ENCODE peak calls at places on chromosomes 1 and 21, in six cellular contexts. One of them, this sample, is unnamed.

GRCh38 chr1:53182111-53182593 is 14.5 kb upstream of the CPT2 start:
- DNase-seq in lower leg skin: peak; percentile 79
- DNase-seq in stimulated activated CD8-positive, alpha-beta memory T cell treated with anti-CD3 and anti-CD28 coated beads, Interleukin-4, amount 100 ng/mL, for 48 hours: peak; percentile 93
- DNase-seq in IMR-90: peak; percentile 67
- DNase-seq in HTR-8/SVneo: peak; percentile 64
- DNase-seq in ACHN: peak; percentile 78
- DNase-seq in this sample: peak; percentile 32

GRCh38 chr1:232501856-232502255 is 128.1 kb downstream of the SIPA1L2 start:
- DNase-seq in lower leg skin: no peak
- DNase-seq in stimulated activated CD8-positive, alpha-beta memory T cell treated with anti-CD3 and anti-CD28 coated beads, Interleukin-4, amount 100 ng/mL, for 48 hours: no peak
- DNase-seq in IMR-90: no peak
- DNase-seq in HTR-8/SVneo: no peak
- DNase-seq in ACHN: no peak
- DNase-seq in this sample: no peak

GRCh38 chr1:32897082-32898049 is 3.8 kb downstream of the TMEM54 start:
- DNase-seq in lower leg skin: no peak
- DNase-seq in stimulated activated CD8-positive, alpha-beta memory T cell treated with anti-CD3 and anti-CD28 coated beads, Interleukin-4, amount 100 ng/mL, for 48 hours: no peak
- DNase-seq in IMR-90: no peak
- DNase-seq in HTR-8/SVneo: no peak
- DNase-seq in ACHN: no peak
- DNase-seq in this sample: no peak

GRCh38 chr1:198153103-198153502 is 3.7 kb upstream of the NEK7 start:
- DNase-seq in lower leg skin: peak; percentile 38
- DNase-seq in stimulated activated CD8-positive, alpha-beta memory T cell treated with anti-CD3 and anti-CD28 coated beads, Interleukin-4, amount 100 ng/mL, for 48 hours: no peak
- DNase-seq in IMR-90: peak; percentile 86
- DNase-seq in HTR-8/SVneo: no peak
- DNase-seq in ACHN: no peak
- DNase-seq in this sample: no peak

GRCh38 chr1:180633092-180634045 is 1.5 kb downstream of the XPR1 start:
- DNase-seq in lower leg skin: no peak
- DNase-seq in stimulated activated CD8-positive, alpha-beta memory T cell treated with anti-CD3 and anti-CD28 coated beads, Interleukin-4, amount 100 ng/mL, for 48 hours: no peak
- DNase-seq in IMR-90: peak; percentile 57
- DNase-seq in HTR-8/SVneo: no peak
- DNase-seq in ACHN: peak; percentile 28
- DNase-seq in this sample: no peak

GRCh38 chr1:23400324-23401110 is 24.0 kb downstream of the TCEA3 start:
- DNase-seq in lower leg skin: no peak
- DNase-seq in stimulated activated CD8-positive, alpha-beta memory T cell treated with anti-CD3 and anti-CD28 coated beads, Interleukin-4, amount 100 ng/mL, for 48 hours: no peak
- DNase-seq in IMR-90: peak; percentile 45
- DNase-seq in HTR-8/SVneo: no peak
- DNase-seq in ACHN: no peak
- DNase-seq in this sample: no peak

GRCh38 chr1:2044510-2045319 is 5.5 kb upstream of the PRKCZ start:
- DNase-seq in lower leg skin: no peak
- DNase-seq in stimulated activated CD8-positive, alpha-beta memory T cell treated with anti-CD3 and anti-CD28 coated beads, Interleukin-4, amount 100 ng/mL, for 48 hours: peak; percentile 88
- DNase-seq in IMR-90: peak; percentile 4
- DNase-seq in HTR-8/SVneo: peak; percentile 74
- DNase-seq in ACHN: peak; percentile 54
- DNase-seq in this sample: peak; percentile 60

GRCh38 chr1:46767649-46768282 is 31.1 kb upstream of the CYP4B1 start:
- DNase-seq in lower leg skin: no peak
- DNase-seq in stimulated activated CD8-positive, alpha-beta memory T cell treated with anti-CD3 and anti-CD28 coated beads, Interleukin-4, amount 100 ng/mL, for 48 hours: no peak
- DNase-seq in IMR-90: no peak
- DNase-seq in HTR-8/SVneo: no peak
- DNase-seq in ACHN: no peak
- DNase-seq in this sample: no peak

GRCh38 chr1:108080448-108080847 is 115.5 kb upstream of the VAV3 start:
- DNase-seq in lower leg skin: no peak
- DNase-seq in stimulated activated CD8-positive, alpha-beta memory T cell treated with anti-CD3 and anti-CD28 coated beads, Interleukin-4, amount 100 ng/mL, for 48 hours: peak; percentile 56
- DNase-seq in IMR-90: no peak
- DNase-seq in HTR-8/SVneo: no peak
- DNase-seq in ACHN: no peak
- DNase-seq in this sample: no peak

GRCh38 chr1:37471345-37472231 is 2.8 kb upstream of the ZC3H12A start:
- DNase-seq in lower leg skin: no peak
- DNase-seq in stimulated activated CD8-positive, alpha-beta memory T cell treated with anti-CD3 and anti-CD28 coated beads, Interleukin-4, amount 100 ng/mL, for 48 hours: no peak
- DNase-seq in IMR-90: peak; percentile 90
- DNase-seq in HTR-8/SVneo: peak; percentile 94
- DNase-seq in ACHN: peak; percentile 89
- DNase-seq in this sample: peak; percentile 80

GRCh38 chr1:25082216-25082899 is 149.9 kb downstream of the SYF2 start:
- DNase-seq in lower leg skin: no peak
- DNase-seq in stimulated activated CD8-positive, alpha-beta memory T cell treated with anti-CD3 and anti-CD28 coated beads, Interleukin-4, amount 100 ng/mL, for 48 hours: no peak
- DNase-seq in IMR-90: peak; percentile 39
- DNase-seq in HTR-8/SVneo: peak; percentile 15
- DNase-seq in ACHN: no peak
- DNase-seq in this sample: no peak

GRCh38 chr1:37477198-37477931 is 3.0 kb downstream of the ZC3H12A start:
- DNase-seq in lower leg skin: no peak
- DNase-seq in stimulated activated CD8-positive, alpha-beta memory T cell treated with anti-CD3 and anti-CD28 coated beads, Interleukin-4, amount 100 ng/mL, for 48 hours: peak; percentile 88
- DNase-seq in IMR-90: peak; percentile 78
- DNase-seq in HTR-8/SVneo: no peak
- DNase-seq in ACHN: peak; percentile 62
- DNase-seq in this sample: peak; percentile 90

GRCh38 chr21:26405735-26406361 is 167.2 kb downstream of the CYYR1 start:
- DNase-seq in lower leg skin: no peak
- DNase-seq in stimulated activated CD8-positive, alpha-beta memory T cell treated with anti-CD3 and anti-CD28 coated beads, Interleukin-4, amount 100 ng/mL, for 48 hours: peak; percentile 26
- DNase-seq in IMR-90: peak; percentile 72
- DNase-seq in HTR-8/SVneo: peak; percentile 67
- DNase-seq in ACHN: peak; percentile 74
- DNase-seq in this sample: peak; percentile 91

GRCh38 chr1:98523256-98523655 is 138.3 kb upstream of the SNX7 start:
- DNase-seq in lower leg skin: no peak
- DNase-seq in stimulated activated CD8-positive, alpha-beta memory T cell treated with anti-CD3 and anti-CD28 coated beads, Interleukin-4, amount 100 ng/mL, for 48 hours: no peak
- DNase-seq in IMR-90: no peak
- DNase-seq in HTR-8/SVneo: no peak
- DNase-seq in ACHN: no peak
- DNase-seq in this sample: no peak

GRCh38 chr1:170555370-170555769 is 23.4 kb downstream of the GORAB start:
- DNase-seq in lower leg skin: no peak
- DNase-seq in stimulated activated CD8-positive, alpha-beta memory T cell treated with anti-CD3 and anti-CD28 coated beads, Interleukin-4, amount 100 ng/mL, for 48 hours: no peak
- DNase-seq in IMR-90: peak; percentile 28
- DNase-seq in HTR-8/SVneo: no peak
- DNase-seq in ACHN: no peak
- DNase-seq in this sample: no peak

GRCh38 chr1:226226601-226227000 is 3.1 kb downstream of the MIXL1 start:
- DNase-seq in lower leg skin: no peak
- DNase-seq in stimulated activated CD8-positive, alpha-beta memory T cell treated with anti-CD3 and anti-CD28 coated beads, Interleukin-4, amount 100 ng/mL, for 48 hours: no peak
- DNase-seq in IMR-90: no peak
- DNase-seq in HTR-8/SVneo: no peak
- DNase-seq in ACHN: no peak
- DNase-seq in this sample: no peak

GRCh38 chr1:175131100-175131499 is 61.5 kb downstream of the KIAA0040 start:
- DNase-seq in lower leg skin: no peak
- DNase-seq in stimulated activated CD8-positive, alpha-beta memory T cell treated with anti-CD3 and anti-CD28 coated beads, Interleukin-4, amount 100 ng/mL, for 48 hours: no peak
- DNase-seq in IMR-90: no peak
- DNase-seq in HTR-8/SVneo: no peak
- DNase-seq in ACHN: no peak
- DNase-seq in this sample: no peak

GRCh38 chr1:18927654-18928272 is 25.4 kb upstream of the ALDH4A1 start:
- DNase-seq in lower leg skin: no peak
- DNase-seq in stimulated activated CD8-positive, alpha-beta memory T cell treated with anti-CD3 and anti-CD28 coated beads, Interleukin-4, amount 100 ng/mL, for 48 hours: peak; percentile 65
- DNase-seq in IMR-90: peak; percentile 63
- DNase-seq in HTR-8/SVneo: no peak
- DNase-seq in ACHN: no peak
- DNase-seq in this sample: no peak

GRCh38 chr1:172990598-172991215 is 60.0 kb downstream of the TNFSF18 start:
- DNase-seq in lower leg skin: no peak
- DNase-seq in stimulated activated CD8-positive, alpha-beta memory T cell treated with anti-CD3 and anti-CD28 coated beads, Interleukin-4, amount 100 ng/mL, for 48 hours: no peak
- DNase-seq in IMR-90: peak; percentile 73
- DNase-seq in HTR-8/SVneo: peak; percentile 50
- DNase-seq in ACHN: no peak
- DNase-seq in this sample: no peak

GRCh38 chr1:4371849-4372248 is 282.6 kb upstream of the AJAP1 start:
- DNase-seq in lower leg skin: no peak
- DNase-seq in stimulated activated CD8-positive, alpha-beta memory T cell treated with anti-CD3 and anti-CD28 coated beads, Interleukin-4, amount 100 ng/mL, for 48 hours: no peak
- DNase-seq in IMR-90: no peak
- DNase-seq in HTR-8/SVneo: no peak
- DNase-seq in ACHN: no peak
- DNase-seq in this sample: no peak

GRCh38 chr21:24658016-24658415 is 949.3 kb downstream of the MRPL39 start:
- DNase-seq in lower leg skin: no peak
- DNase-seq in stimulated activated CD8-positive, alpha-beta memory T cell treated with anti-CD3 and anti-CD28 coated beads, Interleukin-4, amount 100 ng/mL, for 48 hours: no peak
- DNase-seq in IMR-90: no peak
- DNase-seq in HTR-8/SVneo: no peak
- DNase-seq in ACHN: peak; percentile 54
- DNase-seq in this sample: peak; percentile 36

GRCh38 chr1:219574484-219575087 is 38.3 kb downstream of the ZC3H11B start:
- DNase-seq in lower leg skin: no peak
- DNase-seq in stimulated activated CD8-positive, alpha-beta memory T cell treated with anti-CD3 and anti-CD28 coated beads, Interleukin-4, amount 100 ng/mL, for 48 hours: no peak
- DNase-seq in IMR-90: no peak
- DNase-seq in HTR-8/SVneo: no peak
- DNase-seq in ACHN: no peak
- DNase-seq in this sample: no peak

GRCh38 chr21:35324372-35325220 is 275.5 kb upstream of the RUNX1 start:
- DNase-seq in lower leg skin: no peak
- DNase-seq in stimulated activated CD8-positive, alpha-beta memory T cell treated with anti-CD3 and anti-CD28 coated beads, Interleukin-4, amount 100 ng/mL, for 48 hours: no peak
- DNase-seq in IMR-90: peak; percentile 63
- DNase-seq in HTR-8/SVneo: peak; percentile 55
- DNase-seq in ACHN: peak; percentile 53
- DNase-seq in this sample: no peak

GRCh38 chr1:234125283-234125682 is 220.8 kb downstream of the SLC35F3 start:
- DNase-seq in lower leg skin: no peak
- DNase-seq in stimulated activated CD8-positive, alpha-beta memory T cell treated with anti-CD3 and anti-CD28 coated beads, Interleukin-4, amount 100 ng/mL, for 48 hours: peak; percentile 69
- DNase-seq in IMR-90: peak; percentile 44
- DNase-seq in HTR-8/SVneo: peak; percentile 41
- DNase-seq in ACHN: peak; percentile 30
- DNase-seq in this sample: no peak